ENCODE peak calls at places on chromosomes 1 and 21, in six cellular contexts. K is heart left ventricle, W is thyroid gland, L is left ventricle myocardium inferior, J is sigmoid colon, C is esophagus squamous epithelium. E is an unnamed sample.

GRCh38 chr1:56359036-56359435 is 220.3 kb downstream of the PLPP3 start:
- DNase-seq in K (no peak), W (no peak), L (no peak), J (no peak), C (no peak), E (no peak)

GRCh38 chr1:214331827-214332423 is 51.0 kb downstream of the SMYD2 start:
- DNase-seq in K (no peak), W (no peak), L (no peak), J (no peak), C (no peak), E (peak; percentile 45)

GRCh38 chr1:77762072-77762476 is 2.4 kb upstream of the USP33 start:
- DNase-seq in K (no peak), W (no peak), L (no peak), J (no peak), C (no peak), E (no peak)

GRCh38 chr1:63073530-63074306 is 248.6 kb upstream of the FOXD3 start:
- DNase-seq in K (peak; percentile 25), W (peak; percentile 52), L (no peak), J (no peak), C (no peak), E (peak; percentile 17)

GRCh38 chr1:23592209-23592905 is 33.1 kb upstream of the ID3 start:
- DNase-seq in K (no peak), W (peak; percentile 70), L (no peak), J (no peak), C (no peak), E (no peak)

GRCh38 chr1:63116016-63116415 is 206.4 kb upstream of the FOXD3 start:
- DNase-seq in K (no peak), W (no peak), L (no peak), J (no peak), C (no peak), E (no peak)

GRCh38 chr1:63892632-63893395 is 119.0 kb downstream of the ROR1 start:
- DNase-seq in K (no peak), W (peak; percentile 42), L (no peak), J (peak; percentile 81), C (peak; percentile 7), E (no peak)

GRCh38 chr21:38188037-38188436 is 68.8 kb upstream of the KCNJ15 start:
- DNase-seq in K (no peak), W (no peak), L (no peak), J (no peak), C (no peak), E (no peak)

GRCh38 chr1:77994117-77994516 is 10.6 kb upstream of the DNAJB4 start:
- DNase-seq in K (no peak), W (no peak), L (no peak), J (no peak), C (no peak), E (no peak)

GRCh38 chr1:83058327-83058726 is 940.6 kb downstream of the TTLL7 start:
- DNase-seq in K (no peak), W (no peak), L (no peak), J (no peak), C (no peak), E (no peak)

GRCh38 chr1:58545591-58546519 is 671 bp downstream of the OMA1 start:
- DNase-seq in K (peak; percentile 87), W (peak; percentile 90), L (peak; percentile 78), J (peak; percentile 95), C (peak; percentile 69), E (peak; percentile 87)

GRCh38 chr1:43554444-43554992 is 23.8 kb downstream of the PTPRF start:
- DNase-seq in K (no peak), W (no peak), L (no peak), J (no peak), C (no peak), E (no peak)

GRCh38 chr21:45416619-45417018 is 11.7 kb downstream of the COL18A1 start:
- DNase-seq in K (no peak), W (no peak), L (peak; percentile 5), J (peak; percentile 41), C (no peak), E (no peak)

GRCh38 chr1:7784492-7785071 is 491 bp downstream of the PER3 start:
- DNase-seq in K (peak; percentile 66), W (peak; percentile 60), L (peak; percentile 37), J (peak; percentile 79), C (no peak), E (peak; percentile 59)

GRCh38 chr1:184930232-184930631 is 44.1 kb downstream of the NIBAN1 start:
- DNase-seq in K (no peak), W (no peak), L (no peak), J (no peak), C (no peak), E (no peak)

GRCh38 chr21:31236528-31236927 is 107.5 kb downstream of the TIAM1 start:
- DNase-seq in K (no peak), W (no peak), L (no peak), J (no peak), C (no peak), E (no peak)

GRCh38 chr1:35430762-35431161 is 126.4 kb downstream of the KIAA0319L start:
- DNase-seq in K (no peak), W (no peak), L (no peak), J (no peak), C (no peak), E (no peak)
- H3K4me3 ChIP-seq in K (no peak overlapping the region), W (no peak overlapping the region), L (no peak overlapping the region), J (no peak overlapping the region), C (no peak overlapping the region), E (no peak overlapping the region)

DNA sequence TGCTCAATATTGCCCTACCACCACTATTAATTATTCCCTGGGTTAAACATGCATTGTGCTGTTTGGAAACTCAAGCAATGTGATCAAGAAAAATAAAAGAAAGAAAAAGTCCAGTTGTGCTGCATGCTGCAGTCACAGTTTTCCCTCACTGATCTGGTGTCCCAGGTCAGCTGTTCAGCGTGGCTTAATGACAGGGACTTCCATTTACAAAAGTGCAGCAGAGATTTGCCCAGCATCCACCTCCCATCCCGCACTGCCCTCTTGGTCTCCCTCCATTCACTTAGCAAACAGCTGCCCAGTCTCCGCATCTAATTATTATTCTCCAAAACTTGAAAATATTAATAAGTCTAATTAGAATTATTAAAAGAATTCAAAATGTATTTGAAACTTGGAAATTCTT is 2.0 kb upstream of the OR2T4 start:
- DNase-seq in K (no peak), W (no peak), L (no peak), J (no peak), C (no peak), E (no peak)
- H3K9me3 ChIP-seq in K (no peaks in the 10 kb centered on the region), W (no peaks in the 10 kb centered on the region), L (peaks cover 1% of the 10 kb centered on the region), J (no peaks in the 10 kb centered on the region), C (no peaks in the 10 kb centered on the region), E (no peaks in the 10 kb centered on the region)

GRCh38 chr1:14925336-14926136 is 228.0 kb upstream of the TMEM51 start:
- DNase-seq in K (no peak), W (no peak), L (no peak), J (no peak), C (no peak), E (no peak)
- H3K4me3 ChIP-seq in K (peak overlapping the region; percentile 69), W (no peak overlapping the region), L (peak overlapping the region; percentile 86), J (peak overlapping the region; percentile 51), C (peak overlapping the region; percentile 79), E (no peak overlapping the region)

GRCh38 chr1:49323925-49324540 is 547.3 kb upstream of the BEND5 start:
- DNase-seq in K (no peak), W (peak; percentile 63), L (no peak), J (no peak), C (no peak), E (peak; percentile 9)
- H3K9me3 ChIP-seq in K (no peaks in the 10 kb centered on the region), W (no peaks in the 10 kb centered on the region), L (no peaks in the 10 kb centered on the region), J (no peaks in the 10 kb centered on the region), C (no peaks in the 10 kb centered on the region), E (no peaks in the 10 kb centered on the region)

GRCh38 chr1:174815036-174815435 is 184.7 kb upstream of the CACYBP start:
- DNase-seq in K (no peak), W (no peak), L (no peak), J (no peak), C (no peak), E (no peak)
- H3K4me3 ChIP-seq in K (no peak overlapping the region), W (no peak overlapping the region), L (no peak overlapping the region), J (no peak overlapping the region), C (no peak overlapping the region), E (no peak overlapping the region)

DNA sequence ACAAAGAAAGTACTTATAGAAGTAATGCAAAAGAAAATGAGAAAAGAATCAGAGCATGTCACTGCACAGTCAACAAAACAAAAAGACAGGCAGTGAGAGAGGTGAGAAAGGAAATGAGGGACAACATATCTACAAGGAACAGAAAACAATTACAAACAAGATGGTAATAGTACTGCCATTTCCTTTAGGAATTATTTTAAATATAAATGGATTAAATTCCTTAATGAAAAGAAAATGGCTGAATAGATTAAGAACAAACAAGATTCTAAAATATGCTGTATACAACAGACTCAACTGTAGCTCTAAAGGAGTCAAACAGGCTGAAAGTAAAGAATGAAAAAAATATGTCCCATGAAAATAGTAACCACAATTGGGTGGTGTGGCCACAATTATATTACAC is 22.1 kb upstream of the ZNF124 start:
- DNase-seq in K (no peak), W (no peak), L (no peak), J (no peak), C (no peak), E (no peak)
- H3K9me3 ChIP-seq in K (no peaks in the 10 kb centered on the region), W (no peaks in the 10 kb centered on the region), L (peaks cover 83% of the 10 kb centered on the region), J (peaks cover 18% of the 10 kb centered on the region), C (peaks cover 45% of the 10 kb centered on the region), E (peaks cover 28% of the 10 kb centered on the region)

DNA sequence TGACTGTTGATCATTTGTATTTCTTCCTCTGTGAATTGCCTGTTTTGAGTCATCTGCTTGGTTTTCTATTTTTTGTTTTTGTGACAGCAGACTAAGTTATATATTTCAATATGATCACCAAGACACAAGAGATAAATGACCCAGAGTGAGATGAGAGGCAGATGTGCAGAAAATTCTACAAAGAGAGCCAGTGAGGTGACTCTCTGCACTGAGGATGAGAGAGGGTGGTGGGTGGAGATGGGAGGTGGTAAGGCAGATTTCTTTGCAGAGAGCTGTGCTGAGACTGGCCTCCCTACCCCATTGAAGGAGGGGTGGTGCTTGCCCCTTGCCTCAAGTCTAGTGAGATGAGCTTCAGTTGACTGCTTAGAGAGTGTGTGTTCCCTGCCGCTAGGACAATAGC is 17.6 kb upstream of the FCAMR start:
- DNase-seq in K (no peak), W (no peak), L (no peak), J (no peak), C (no peak), E (no peak)
- H3K4me3 ChIP-seq in K (no peak overlapping the region), W (no peak overlapping the region), L (no peak overlapping the region), J (no peak overlapping the region), C (no peak overlapping the region), E (no peak overlapping the region)

DNA sequence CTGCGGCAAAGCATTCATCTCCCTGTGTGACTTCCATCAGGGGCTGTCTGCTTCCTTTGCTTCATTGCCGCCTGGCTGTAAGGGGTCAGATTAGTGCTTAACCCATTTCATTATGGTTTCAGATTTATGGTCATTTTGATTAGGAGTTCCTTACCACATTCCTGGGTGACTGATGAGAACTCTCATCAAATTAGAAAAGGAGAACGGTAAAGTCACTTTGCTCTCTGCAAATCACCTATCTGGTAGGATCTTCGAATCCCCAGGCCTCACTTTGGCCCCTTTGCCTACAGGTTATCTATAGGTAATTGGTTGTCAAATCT is 12.1 kb upstream of the RCSD1 start:
- DNase-seq in K (no peak), W (no peak), L (no peak), J (no peak), C (no peak), E (no peak)
- H3K9me3 ChIP-seq in K (no peaks in the 10 kb centered on the region), W (no peaks in the 10 kb centered on the region), L (peaks cover 5% of the 10 kb centered on the region), J (no peaks in the 10 kb centered on the region), C (peaks cover 9% of the 10 kb centered on the region), E (no peaks in the 10 kb centered on the region)